ENCODE peak calls at places on chromosomes 7 and 10, in four cellular contexts. One of them, this sample, is unnamed.

GRCh38 chr10:88091490-88092061 is 228.2 kb downstream of the PTEN start:
- DNase-seq in GM12878: peak
- DNase-seq in HepG2: no peak
- DNase-seq in K562: no peak
- DNase-seq in this sample: no peak

GRCh38 chr10:48965460-48965859 is 25.8 kb upstream of the LRRC18 start:
- DNase-seq in HepG2: no peak
- DNase-seq in GM12878: no peak
- DNase-seq in K562: no peak
- DNase-seq in this sample: no peak

GRCh38 chr7:897771-898376 is 21.5 kb downstream of the GET4 start:
- DNase-seq in K562: no peak
- DNase-seq in GM12878: no peak
- DNase-seq in HepG2: no peak
- DNase-seq in this sample: peak

GRCh38 chr10:11754620-11755019 is 12.4 kb downstream of the ECHDC3 start:
- DNase-seq in HepG2: no peak
- DNase-seq in GM12878: no peak
- DNase-seq in K562: no peak
- DNase-seq in this sample: no peak

GRCh38 chr7:12685550-12685949 is 1.9 kb upstream of the ARL4A start:
- DNase-seq in HepG2: no peak
- DNase-seq in K562: no peak
- DNase-seq in GM12878: no peak
- DNase-seq in this sample: peak

GRCh38 chr10:59234814-59235429 is 58.5 kb downstream of the PHYHIPL start:
- DNase-seq in GM12878: no peak
- DNase-seq in K562: no peak
- DNase-seq in HepG2: no peak
- DNase-seq in this sample: peak

GRCh38 chr10:124962421-124962820 is 20.5 kb downstream of the ZRANB1 start:
- DNase-seq in HepG2: no peak
- DNase-seq in GM12878: no peak
- DNase-seq in K562: no peak
- DNase-seq in this sample: no peak

GRCh38 chr7:150737265-150738055 is at the start of gene GIMAP5:
- DNase-seq in K562: no peak
- DNase-seq in GM12878: no peak
- DNase-seq in HepG2: no peak
- DNase-seq in this sample: peak

GRCh38 chr10:920450-920849 is 11.1 kb downstream of the LARP4B start:
- DNase-seq in GM12878: no peak
- DNase-seq in K562: no peak
- DNase-seq in HepG2: no peak
- DNase-seq in this sample: no peak

GRCh38 chr10:6064119-6064518 is 2.0 kb upstream of the IL2RA start:
- DNase-seq in HepG2: no peak
- DNase-seq in GM12878: no peak
- DNase-seq in K562: no peak
- DNase-seq in this sample: no peak

GRCh38 chr10:34834274-34834673 is 19.2 kb upstream of the PARD3 start:
- DNase-seq in K562: no peak
- DNase-seq in HepG2: no peak
- DNase-seq in GM12878: no peak
- DNase-seq in this sample: no peak

GRCh38 chr10:86017841-86018734 is 348.5 kb downstream of the GRID1 start:
- DNase-seq in GM12878: peak
- DNase-seq in K562: no peak
- DNase-seq in HepG2: no peak
- DNase-seq in this sample: no peak

GRCh38 chr7:25959168-25959734 is 192.7 kb upstream of the NFE2L3 start:
- DNase-seq in GM12878: no peak
- DNase-seq in HepG2: no peak
- DNase-seq in K562: no peak
- DNase-seq in this sample: no peak

GRCh38 chr10:72736881-72737280 is 44.9 kb downstream of the MCU start:
- DNase-seq in GM12878: no peak
- DNase-seq in K562: no peak
- DNase-seq in HepG2: no peak
- DNase-seq in this sample: no peak

GRCh38 chr7:35848728-35849127 is 47.9 kb downstream of the SEPTIN7 start:
- DNase-seq in K562: no peak
- DNase-seq in HepG2: no peak
- DNase-seq in GM12878: no peak
- DNase-seq in this sample: no peak

GRCh38 chr7:72063325-72063724 is 348.8 kb downstream of the CALN1 start:
- DNase-seq in HepG2: no peak
- DNase-seq in K562: no peak
- DNase-seq in GM12878: no peak
- DNase-seq in this sample: no peak

GRCh38 chr7:30688718-30689221 is 6.5 kb upstream of the CRHR2 start:
- DNase-seq in K562: no peak
- DNase-seq in GM12878: no peak
- DNase-seq in HepG2: no peak
- DNase-seq in this sample: no peak

GRCh38 chr10:49679480-49679893 is at the start of gene C10orf53:
- DNase-seq in GM12878: no peak
- DNase-seq in HepG2: no peak
- DNase-seq in K562: peak
- DNase-seq in this sample: peak

GRCh38 chr7:142568430-142569097 is 180.7 kb upstream of the PRSS1 start:
- DNase-seq in HepG2: no peak
- DNase-seq in GM12878: no peak
- DNase-seq in K562: no peak
- DNase-seq in this sample: peak

GRCh38 chr10:23516530-23516929 is 77.7 kb downstream of the OTUD1 start:
- DNase-seq in K562: no peak
- DNase-seq in GM12878: no peak
- DNase-seq in HepG2: peak
- DNase-seq in this sample: no peak

GRCh38 chr7:103343758-103344452 is 662 bp downstream of the DNAJC2 start:
- DNase-seq in HepG2: peak
- DNase-seq in GM12878: no peak
- DNase-seq in K562: peak
- DNase-seq in this sample: peak

GRCh38 chr10:92274071-92274470 is 16.8 kb downstream of the CPEB3 start:
- DNase-seq in GM12878: no peak
- DNase-seq in HepG2: no peak
- DNase-seq in K562: no peak
- DNase-seq in this sample: no peak

GRCh38 chr7:122136639-122137253 is 7.3 kb downstream of the AASS start:
- DNase-seq in K562: no peak
- DNase-seq in HepG2: no peak
- DNase-seq in GM12878: no peak
- DNase-seq in this sample: no peak

GRCh38 chr10:70359017-70359550 is 23.3 kb downstream of the LRRC20 start:
- DNase-seq in GM12878: no peak
- DNase-seq in HepG2: no peak
- DNase-seq in K562: no peak
- DNase-seq in this sample: no peak

GRCh38 chr10:1536341-1536740 is 201.0 kb downstream of the ADARB2 start:
- DNase-seq in GM12878: no peak
- DNase-seq in HepG2: no peak
- DNase-seq in K562: no peak
- DNase-seq in this sample: no peak

GRCh38 chr10:71103969-71104368 is 108.4 kb upstream of the UNC5B start:
- DNase-seq in K562: no peak
- DNase-seq in HepG2: no peak
- DNase-seq in GM12878: no peak
- DNase-seq in this sample: no peak

GRCh38 chr10:69048103-69048502 is 39.8 kb upstream of the SRGN start:
- DNase-seq in K562: no peak
- DNase-seq in GM12878: no peak
- DNase-seq in HepG2: no peak
- DNase-seq in this sample: no peak

GRCh38 chr10:121788115-121788514 is 139.7 kb downstream of the ATE1 start:
- DNase-seq in HepG2: no peak
- DNase-seq in K562: no peak
- DNase-seq in GM12878: no peak
- DNase-seq in this sample: no peak

GRCh38 chr7:44292876-44293560 is 32.4 kb downstream of the CAMK2B start:
- DNase-seq in K562: no peak
- DNase-seq in HepG2: no peak
- DNase-seq in GM12878: no peak
- DNase-seq in this sample: no peak

GRCh38 chr10:23035569-23035968 is 59.8 kb upstream of the MSRB2 start:
- DNase-seq in GM12878: no peak
- DNase-seq in K562: no peak
- DNase-seq in HepG2: peak
- DNase-seq in this sample: no peak

GRCh38 chr7:74505426-74506328 is 52.0 kb downstream of the GTF2IRD1 start:
- DNase-seq in GM12878: no peak
- DNase-seq in HepG2: no peak
- DNase-seq in K562: no peak
- DNase-seq in this sample: no peak

GRCh38 chr7:154861589-154861988 is 141.3 kb downstream of the PAXIP1 start:
- DNase-seq in K562: no peak
- DNase-seq in HepG2: no peak
- DNase-seq in GM12878: no peak
- DNase-seq in this sample: no peak

GRCh38 chr10:101656915-101657314 is 38.1 kb downstream of the FBXW4 start:
- DNase-seq in GM12878: no peak
- DNase-seq in HepG2: no peak
- DNase-seq in K562: no peak
- DNase-seq in this sample: no peak

GRCh38 chr10:110717830-110718595 is 73.9 kb downstream of the RBM20 start:
- DNase-seq in HepG2: no peak
- DNase-seq in K562: peak
- DNase-seq in GM12878: no peak
- DNase-seq in this sample: no peak

GRCh38 chr7:46781901-46782439 is 799.9 kb downstream of the TNS3 start:
- DNase-seq in GM12878: no peak
- DNase-seq in HepG2: no peak
- DNase-seq in K562: no peak
- DNase-seq in this sample: no peak

GRCh38 chr10:31034041-31034918 is 2.6 kb upstream of the ZNF438 start:
- DNase-seq in GM12878: no peak
- DNase-seq in HepG2: no peak
- DNase-seq in K562: no peak
- DNase-seq in this sample: peak

GRCh38 chr10:42690449-42691360 is 52.3 kb upstream of the ZNF33B start:
- DNase-seq in GM12878: no peak
- DNase-seq in HepG2: peak
- DNase-seq in K562: peak
- DNase-seq in this sample: no peak

GRCh38 chr7:130895006-130895750 is 161.2 kb upstream of the KLF14 start:
- DNase-seq in K562: no peak
- DNase-seq in HepG2: no peak
- DNase-seq in GM12878: no peak
- DNase-seq in this sample: no peak

GRCh38 chr7:130896051-130896881 is 162.3 kb upstream of the KLF14 start:
- DNase-seq in GM12878: no peak
- DNase-seq in K562: peak
- DNase-seq in HepG2: no peak
- DNase-seq in this sample: no peak

GRCh38 chr7:130896898-130897514 is 163.0 kb upstream of the KLF14 start:
- DNase-seq in HepG2: peak
- DNase-seq in K562: peak
- DNase-seq in GM12878: no peak
- DNase-seq in this sample: peak

GRCh38 chr7:130893441-130893894 is 159.5 kb upstream of the KLF14 start:
- DNase-seq in K562: no peak
- DNase-seq in HepG2: peak
- DNase-seq in GM12878: no peak
- DNase-seq in this sample: no peak

DNA sequence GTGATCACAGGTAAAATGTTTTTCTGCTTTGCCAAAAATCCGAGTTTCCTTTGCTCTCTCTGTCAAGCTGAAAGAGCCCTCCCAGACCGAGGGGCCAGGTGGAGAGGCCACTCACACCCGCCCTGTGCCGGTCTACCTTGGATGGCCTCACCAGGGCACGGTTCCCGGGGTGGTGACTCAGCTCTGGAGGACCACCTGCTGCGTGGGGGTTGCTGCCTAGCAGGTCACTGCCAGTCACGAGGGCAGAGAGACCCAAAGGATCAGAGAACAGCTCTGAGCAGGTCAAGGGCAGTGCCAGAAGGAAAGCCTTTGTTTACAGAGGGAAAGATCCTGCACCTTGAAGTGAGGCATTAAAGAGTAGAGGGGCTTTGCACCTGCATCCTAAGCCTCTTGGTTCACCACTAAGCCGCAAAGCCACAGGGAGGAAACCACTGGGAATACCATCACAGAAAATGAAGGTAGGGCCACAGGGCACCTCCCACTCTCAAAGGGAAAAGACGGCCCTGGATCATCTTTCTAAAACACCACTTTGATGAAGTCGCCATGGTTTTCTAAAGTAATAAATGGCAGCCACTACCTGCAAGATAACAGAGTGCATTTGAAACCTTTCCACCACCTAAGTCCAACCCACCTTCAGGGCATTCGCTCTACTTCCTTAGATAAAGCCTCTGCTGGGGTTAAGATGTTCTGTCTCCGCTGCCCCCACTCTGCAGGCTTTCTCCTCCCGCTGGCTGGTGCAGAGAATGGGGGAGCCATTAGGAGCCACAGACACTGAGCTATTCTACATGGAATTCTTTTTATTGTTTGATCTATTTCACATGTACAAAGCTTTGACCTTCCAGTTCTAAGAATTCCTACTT is 160.4 kb upstream of the KLF14 start:
- DNase-seq in HepG2: peak
- DNase-seq in K562: peak
- DNase-seq in GM12878: no peak
- DNase-seq in this sample: peak
- TF ChIP-seq POLR2AphosphoS5 in HepG2: no peak
- TF ChIP-seq POLR2AphosphoS5 in K562: no peak
- TF ChIP-seq POLR2AphosphoS5 in GM12878: no peak
- TF ChIP-seq POLR2AphosphoS5 in this sample: no peak

GRCh38 chr10:130820880-130821482 is 490.5 kb downstream of the TCERG1L start:
- DNase-seq in K562: no peak
- DNase-seq in HepG2: no peak
- DNase-seq in GM12878: no peak
- DNase-seq in this sample: no peak
- TF ChIP-seq MYC in K562: no peak
- TF ChIP-seq MYC in HepG2: no peak
- TF ChIP-seq MYC in GM12878: no peak
- TF ChIP-seq MYC in this sample: no peak

GRCh38 chr7:134792968-134793367 is 13.5 kb downstream of the CALD1 start:
- DNase-seq in HepG2: no peak
- DNase-seq in GM12878: no peak
- DNase-seq in K562: no peak
- DNase-seq in this sample: no peak
- H3K4me3 ChIP-seq in HepG2: no peak
- H3K4me3 ChIP-seq in GM12878: no peak
- H3K4me3 ChIP-seq in K562: no peak
- H3K4me3 ChIP-seq in this sample: no peak

DNA sequence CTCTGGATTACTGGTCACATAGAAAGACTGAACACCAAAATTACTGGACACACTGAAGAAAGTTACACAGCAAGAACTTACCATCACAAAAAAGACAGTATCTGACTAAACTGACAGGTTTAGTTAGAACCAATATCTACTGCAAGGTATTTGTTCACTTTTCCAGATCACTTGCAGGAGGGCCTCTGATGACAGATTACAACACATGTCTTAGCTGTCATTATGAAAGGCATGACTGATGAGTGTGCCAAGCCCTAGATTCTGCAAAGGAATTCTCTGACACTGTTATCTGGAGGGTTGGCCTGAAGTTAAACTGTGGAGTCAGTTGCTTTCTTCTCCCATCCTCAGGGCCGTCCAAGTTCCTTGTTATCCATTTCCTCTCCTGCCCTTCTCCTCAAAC is 242.7 kb downstream of the KIF20B start:
- DNase-seq in HepG2: no peak
- DNase-seq in K562: no peak
- DNase-seq in GM12878: no peak
- DNase-seq in this sample: no peak
- TF ChIP-seq POLR2AphosphoS5 in HepG2: no peak
- TF ChIP-seq POLR2AphosphoS5 in K562: no peak
- TF ChIP-seq POLR2AphosphoS5 in GM12878: no peak
- TF ChIP-seq POLR2AphosphoS5 in this sample: no peak

This sample was measured in endothelial cell of umbilical vein.